ENCODE peak calls at places on chromosomes 2 and 18, in eight cellular contexts. C, T, K, H, A, O, Y and R are unnamed samples.

GRCh38 chr2:152038451-152038958 is 60.3 kb downstream of the CACNB4 start:
- DNase-seq in C (no peak), O (no peak), H (no peak), Y (no peak), A (no peak), K (no peak), T (no peak), R (no peak)

GRCh38 chr2:58419983-58420382 is 178.9 kb upstream of the FANCL start:
- DNase-seq in C (peak; percentile 66), K (peak; percentile 4), H (no peak), O (no peak), T (no peak), A (no peak), Y (no peak), R (no peak)

GRCh38 chr2:36756438-36756837 is 59.9 kb downstream of the VIT start:
- DNase-seq in K (no peak), O (no peak), T (no peak), Y (no peak), C (no peak), A (no peak), H (no peak), R (no peak)

GRCh38 chr2:2791031-2791430 is 460.0 kb upstream of the MYT1L start:
- DNase-seq in H (no peak), K (no peak), Y (no peak), O (no peak), A (no peak), T (no peak), C (no peak), R (no peak)

GRCh38 chr2:120865656-120866055 is 130.0 kb downstream of the GLI2 start:
- DNase-seq in O (no peak), H (no peak), C (peak; percentile 44), K (no peak), A (no peak), Y (no peak), T (no peak), R (no peak)

GRCh38 chr2:206020151-206020550 is 65.8 kb downstream of the INO80D start:
- DNase-seq in Y (no peak), H (no peak), A (no peak), O (no peak), T (no peak), C (no peak), K (no peak), R (no peak)

GRCh38 chr2:49080681-49081080 is 73.6 kb downstream of the FSHR start:
- DNase-seq in K (no peak), O (no peak), C (no peak), H (no peak), T (no peak), A (no peak), Y (no peak), R (no peak)

GRCh38 chr2:46039543-46040303 is 257.5 kb upstream of the EPAS1 start:
- DNase-seq in H (no peak), O (no peak), T (no peak), Y (no peak), K (no peak), A (no peak), C (no peak), R (no peak)

GRCh38 chr2:3208179-3208578 is 169.4 kb downstream of the EIPR1 start:
- DNase-seq in C (no peak), K (no peak), H (no peak), A (no peak), O (no peak), T (no peak), Y (no peak), R (no peak)

GRCh38 chr2:200786423-200786822 is 25.3 kb upstream of the BZW1 start:
- DNase-seq in H (no peak), A (no peak), C (no peak), K (no peak), T (peak; percentile 78), Y (peak; percentile 75), O (no peak), R (no peak)

GRCh38 chr2:191670076-191670475 is 7.9 kb upstream of the NABP1 start:
- DNase-seq in O (no peak), C (no peak), A (no peak), Y (no peak), K (no peak), H (no peak), T (no peak), R (no peak)

GRCh38 chr2:189426886-189427285 is 14.4 kb upstream of the WDR75 start:
- DNase-seq in A (no peak), H (no peak), T (no peak), O (no peak), C (no peak), Y (no peak), K (no peak), R (no peak)

GRCh38 chr2:189427872-189428271 is 13.4 kb upstream of the WDR75 start:
- DNase-seq in H (no peak), A (no peak), Y (no peak), O (no peak), C (no peak), K (no peak), T (no peak), R (no peak)

GRCh38 chr2:189421644-189422043 is 19.6 kb upstream of the WDR75 start:
- DNase-seq in T (no peak), O (no peak), K (no peak), H (no peak), A (no peak), Y (peak; percentile 89), C (no peak), R (no peak)

GRCh38 chr2:189424956-189425355 is 16.3 kb upstream of the WDR75 start:
- DNase-seq in C (no peak), K (no peak), O (no peak), A (no peak), H (no peak), T (no peak), Y (no peak), R (no peak)

DNA sequence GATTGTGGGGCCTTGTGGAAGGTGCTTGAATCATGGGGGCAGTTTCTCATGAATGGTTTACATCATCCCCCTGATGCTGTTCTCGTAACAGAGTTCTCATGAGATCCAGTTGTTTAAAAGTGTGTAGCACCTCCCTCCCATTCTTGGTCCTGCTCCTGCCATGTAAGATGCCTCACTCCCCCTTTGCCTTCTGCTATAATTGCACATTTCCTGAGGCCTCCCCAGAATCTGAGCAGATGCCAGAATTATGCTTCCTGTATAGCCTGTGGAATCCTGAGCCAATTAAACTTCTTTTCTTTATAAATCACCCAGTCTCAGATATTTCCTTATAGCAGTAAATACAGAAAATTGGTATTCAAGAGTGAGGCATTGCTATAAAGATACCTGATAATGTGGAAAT is 15.6 kb upstream of the WDR75 start:
- DNase-seq in H (no peak), A (no peak), T (peak; percentile 32), Y (no peak), O (no peak), C (no peak), K (no peak), R (no peak)
- H3K27me3 ChIP-seq in H (no peaks in the 10 kb centered on the region), A (no peaks in the 10 kb centered on the region), T (no peaks in the 10 kb centered on the region), Y (no peaks in the 10 kb centered on the region), O (no peaks in the 10 kb centered on the region), C (no peaks in the 10 kb centered on the region), K (no peaks in the 10 kb centered on the region), R (no peaks in the 10 kb centered on the region)

DNA sequence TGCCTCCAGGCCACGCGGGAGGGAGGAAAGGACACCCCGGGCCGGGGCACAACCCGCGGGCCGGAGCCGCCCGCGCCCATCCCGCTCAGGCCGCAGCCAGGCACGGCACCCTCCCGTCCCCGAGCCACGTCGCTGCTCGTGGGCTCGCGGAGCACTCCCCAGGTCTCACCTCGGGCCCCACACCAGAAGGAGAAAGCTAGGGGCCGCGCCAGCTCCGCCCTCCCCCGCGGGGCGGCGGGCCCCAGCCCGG is 614 bp downstream of the HDLBP start:
- DNase-seq in C (no peak), O (no peak), A (no peak), Y (no peak), H (no peak), T (no peak), K (no peak), R (no peak)
- TF ChIP-seq POLR2A in C (peak; percentile 69), O (no peak), A (no peak), Y (peak; percentile 89), H (no peak), T (peak; percentile 89), K (no peak), R (no peak)

GRCh38 chr18:48328473-48329205 is 80.5 kb downstream of the ZBTB7C start:
- DNase-seq in H (no peak), T (no peak), K (no peak), Y (peak; percentile 46), C (peak; percentile 27), A (peak; percentile 8), O (no peak), R (no peak)
- H3K4me3 ChIP-seq in H (no peak overlapping the region), T (no peak overlapping the region), K (no peak overlapping the region), Y (no peak overlapping the region), C (no peak overlapping the region), A (no peak overlapping the region), O (no peak overlapping the region), R (no peak overlapping the region)

GRCh38 chr2:105509271-105510086 is 110.6 kb upstream of the FHL2 start:
- DNase-seq in T (no peak), H (no peak), C (no peak), K (no peak), O (no peak), A (no peak), Y (no peak), R (no peak)

GRCh38 chr2:105502625-105503334 is 103.9 kb upstream of the FHL2 start:
- DNase-seq in H (no peak), T (no peak), A (no peak), K (no peak), Y (no peak), O (no peak), C (no peak), R (no peak)

GRCh38 chr2:105504459-105504858 is 105.6 kb upstream of the FHL2 start:
- DNase-seq in T (no peak), Y (no peak), H (no peak), C (no peak), K (no peak), A (no peak), O (no peak), R (no peak)
- H3K27me3 ChIP-seq in T (peaks cover 7% of the 10 kb centered on the region), Y (peaks cover 21% of the 10 kb centered on the region), H (no peaks in the 10 kb centered on the region), C (no peaks in the 10 kb centered on the region), K (no peaks in the 10 kb centered on the region), A (no peaks in the 10 kb centered on the region), O (no peaks in the 10 kb centered on the region), R (no peaks in the 10 kb centered on the region)

DNA sequence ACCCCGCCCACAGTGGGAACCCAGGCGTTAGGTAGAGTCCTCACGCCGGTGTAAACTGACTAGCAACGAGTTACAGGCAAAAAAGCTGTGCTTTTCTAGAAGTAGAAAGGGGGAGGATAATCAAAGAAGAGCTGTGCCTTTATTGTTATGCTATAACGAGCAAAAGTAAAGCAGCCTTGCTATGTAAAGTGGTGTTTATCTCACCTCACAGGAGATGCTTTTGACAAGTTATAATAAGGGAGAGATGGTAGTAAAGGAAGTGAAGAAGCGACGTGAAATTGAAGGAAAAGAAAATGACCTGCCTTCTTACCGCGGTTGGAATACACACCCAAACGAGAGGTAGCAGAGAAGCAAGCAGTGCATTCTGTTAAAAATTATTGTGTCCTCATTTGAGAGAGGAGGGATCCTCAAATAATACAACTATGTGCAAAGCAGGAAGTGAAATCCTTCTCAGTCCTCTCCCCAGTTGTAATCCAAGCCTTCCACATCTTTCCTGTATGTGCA is 898 bp downstream of the TANK start:
- DNase-seq in T (no peak), K (no peak), A (no peak), C (no peak), O (no peak), H (no peak), Y (no peak), R (no peak)
- TF ChIP-seq POLR2A in T (no peak), K (no peak), A (no peak), C (no peak), O (no peak), H (no peak), Y (no peak), R (no peak)